ENCODE peak calls at places on chromosome 19, in four cellular contexts. S is uterus, O is kidney epithelial cell, A is suprapubic skin. G is an unnamed sample.

GRCh38 chr19:35011737-35012682 is 11.9 kb downstream of the GRAMD1A start:
- DNase-seq in O (no peak), A (no peak), S (no peak), G (no peak)

GRCh38 chr19:2246801-2247361 is 2.2 kb upstream of the AMH start:
- DNase-seq in A (no peak), O (no peak), S (no peak), G (no peak)

GRCh38 chr19:45097776-45098520 is 5.0 kb downstream of the PPP1R37 start:
- DNase-seq in S (peak; percentile 50), A (peak; percentile 82), O (peak; percentile 92), G (peak; percentile 82)

GRCh38 chr19:11737964-11738745 is 591 bp downstream of the ZNF823 start:
- DNase-seq in S (peak; percentile 23), A (peak; percentile 70), O (no peak), G (no peak)

GRCh38 chr19:6232567-6232966 is 47.2 kb downstream of the MLLT1 start:
- DNase-seq in A (peak; percentile 66), S (no peak), O (peak; percentile 73), G (peak; percentile 66)

GRCh38 chr19:932647-933552 is 7.1 kb downstream of the ARID3A start:
- DNase-seq in A (no peak), S (peak; percentile 80), O (no peak), G (peak; percentile 85)

GRCh38 chr19:10399878-10400277 is 3.5 kb downstream of the CDC37 start:
- DNase-seq in O (no peak), S (no peak), A (no peak), G (no peak)

GRCh38 chr19:44943801-44944249 is 1.8 kb downstream of the APOC4 start:
- DNase-seq in S (no peak), O (no peak), A (no peak), G (no peak)

GRCh38 chr19:46081928-46082727 is 41.3 kb upstream of the IGFL4 start:
- DNase-seq in S (peak; percentile 30), O (no peak), A (no peak), G (no peak)

GRCh38 chr19:6801397-6802086 is 29.0 kb downstream of the VAV1 start:
- DNase-seq in S (peak; percentile 21), A (peak; percentile 74), O (no peak), G (no peak)

GRCh38 chr19:56076413-56076998 is 44.6 kb downstream of the ZNF787 start:
- DNase-seq in A (no peak), S (no peak), O (no peak), G (peak; percentile 15)

GRCh38 chr19:46035546-46035945 is 5.3 kb downstream of the IGFL4 start:
- DNase-seq in O (no peak), S (no peak), A (no peak), G (no peak)

GRCh38 chr19:799076-799881 is 2.0 kb downstream of the PTBP1 start:
- DNase-seq in S (no peak), A (no peak), O (no peak), G (no peak)

GRCh38 chr19:55526216-55527196 is 10.4 kb downstream of the SBK2 start:
- DNase-seq in O (no peak), A (no peak), S (peak; percentile 39), G (no peak)

GRCh38 chr19:45253396-45254027 is 2.4 kb downstream of the MARK4 start:
- DNase-seq in A (no peak), S (no peak), O (peak; percentile 21), G (no peak)

GRCh38 chr19:57473646-57474045 is 3.7 kb downstream of the ZNF772 start:
- DNase-seq in A (no peak), S (no peak), O (no peak), G (no peak)

GRCh38 chr19:13783565-13784500 is 9.6 kb downstream of the C19orf53 start:
- DNase-seq in S (no peak), O (no peak), A (no peak), G (no peak)

GRCh38 chr19:13778398-13778797 is 4.1 kb downstream of the C19orf53 start:
- DNase-seq in O (no peak), A (no peak), S (no peak), G (no peak)

GRCh38 chr19:13778847-13779246 is 4.6 kb downstream of the C19orf53 start:
- DNase-seq in O (no peak), A (no peak), S (no peak), G (no peak)

GRCh38 chr19:13782537-13782936 is 8.3 kb downstream of the C19orf53 start:
- DNase-seq in A (no peak), S (no peak), O (no peak), G (no peak)

GRCh38 chr19:13781547-13781946 is 7.3 kb downstream of the C19orf53 start:
- DNase-seq in O (no peak), S (peak; percentile 86), A (peak; percentile 89), G (no peak)
- TF ChIP-seq CTCF in O (no peak), S (no peak), A (no peak), G (no peak)

GRCh38 chr19:17718467-17718987 is 753 bp upstream of the MAP1S start:
- DNase-seq in S (no peak), O (no peak), A (no peak), G (no peak)
- H3K4me3 ChIP-seq in S (peak overlapping the region; percentile 85), O (no peak overlapping the region), A (no peak overlapping the region), G (no peak overlapping the region)

GRCh38 chr19:15169541-15170285 is 31.1 kb downstream of the NOTCH3 start:
- DNase-seq in S (no peak), A (no peak), O (no peak), G (no peak)

GRCh38 chr19:15177269-15178116 is 23.3 kb downstream of the NOTCH3 start:
- DNase-seq in A (no peak), S (peak; percentile 63), O (peak; percentile 5), G (no peak)

GRCh38 chr19:15175609-15176008 is 25.2 kb downstream of the NOTCH3 start:
- DNase-seq in S (no peak), A (no peak), O (no peak), G (no peak)

GRCh38 chr19:15170345-15170744 is 30.4 kb downstream of the NOTCH3 start:
- DNase-seq in S (no peak), O (no peak), A (no peak), G (no peak)

DNA sequence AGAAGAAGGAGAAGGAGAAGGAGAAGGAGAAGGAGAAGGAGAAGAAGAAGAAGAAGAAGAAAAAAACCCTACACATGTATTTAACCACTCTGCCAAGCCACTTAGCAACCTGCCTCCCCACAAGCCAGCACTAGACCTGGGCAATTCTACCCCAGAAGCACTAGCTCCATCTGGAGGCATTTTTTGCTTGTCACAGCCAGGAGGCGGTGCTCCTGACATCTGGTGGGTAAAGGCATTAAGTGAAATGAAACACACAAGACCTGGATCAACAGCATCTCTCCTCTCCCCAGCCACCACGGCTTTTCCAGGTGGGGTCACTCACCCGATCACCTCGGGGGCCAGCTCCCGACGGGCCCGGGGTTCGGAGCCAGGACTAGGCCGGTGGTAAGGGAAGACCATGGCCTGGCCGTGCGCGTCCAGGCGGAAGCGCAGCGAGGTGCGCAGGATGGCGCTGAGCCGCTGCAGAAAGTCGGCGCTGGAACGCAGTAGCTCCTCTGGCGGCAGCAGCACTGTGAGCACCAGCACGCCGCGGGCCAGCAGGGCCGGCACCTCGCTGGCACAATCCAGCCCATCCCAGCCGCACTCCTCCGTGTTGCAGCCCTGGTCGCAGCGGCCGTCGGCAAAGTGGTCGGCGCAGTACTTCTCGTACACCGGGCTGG is 26.9 kb downstream of the NOTCH3 start:
- DNase-seq in A (no peak), O (no peak), S (no peak), G (no peak)
- TF ChIP-seq CTCF in A (no peak), O (peak; percentile 13), S (no peak), G (peak; percentile 33)

DNA sequence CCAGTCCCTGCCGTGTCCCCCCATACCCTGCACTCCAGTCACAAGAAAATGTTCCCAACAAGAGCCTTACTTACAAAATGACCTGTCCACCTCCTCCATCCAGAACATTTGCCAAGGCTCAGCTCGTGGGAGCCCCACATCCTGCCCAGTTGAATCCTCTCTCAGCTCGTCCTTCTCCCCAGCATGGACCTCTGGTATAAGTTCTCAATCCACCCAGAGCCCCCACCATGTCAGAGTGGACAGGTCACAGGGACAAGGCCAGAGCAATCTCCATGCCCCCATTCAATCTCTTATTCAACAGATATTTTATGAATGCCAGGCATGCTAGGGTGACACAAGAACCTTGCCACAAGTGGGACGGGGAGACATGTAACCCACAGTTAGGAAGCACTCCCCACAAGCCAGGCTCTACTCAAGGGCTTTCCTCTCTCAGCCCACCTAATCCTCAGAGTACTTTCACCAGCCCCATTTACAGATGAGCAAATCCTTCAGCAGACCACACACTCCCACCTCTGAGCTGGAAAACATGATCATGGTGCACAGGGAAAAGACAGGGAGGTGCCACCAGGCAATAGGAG is 15.1 kb downstream of the DEDD2 start:
- DNase-seq in A (no peak), S (no peak), O (no peak), G (no peak)
- H3K4me3 ChIP-seq in A (no peak overlapping the region), S (no peak overlapping the region), O (no peak overlapping the region), G (no peak overlapping the region)

GRCh38 chr19:33397536-33398360 is 24.2 kb downstream of the CEBPG start:
- DNase-seq in S (no peak), A (peak; percentile 62), O (no peak), G (no peak)
- TF ChIP-seq CTCF in S (no peak), A (no peak), O (no peak), G (peak; percentile 35)

DNA sequence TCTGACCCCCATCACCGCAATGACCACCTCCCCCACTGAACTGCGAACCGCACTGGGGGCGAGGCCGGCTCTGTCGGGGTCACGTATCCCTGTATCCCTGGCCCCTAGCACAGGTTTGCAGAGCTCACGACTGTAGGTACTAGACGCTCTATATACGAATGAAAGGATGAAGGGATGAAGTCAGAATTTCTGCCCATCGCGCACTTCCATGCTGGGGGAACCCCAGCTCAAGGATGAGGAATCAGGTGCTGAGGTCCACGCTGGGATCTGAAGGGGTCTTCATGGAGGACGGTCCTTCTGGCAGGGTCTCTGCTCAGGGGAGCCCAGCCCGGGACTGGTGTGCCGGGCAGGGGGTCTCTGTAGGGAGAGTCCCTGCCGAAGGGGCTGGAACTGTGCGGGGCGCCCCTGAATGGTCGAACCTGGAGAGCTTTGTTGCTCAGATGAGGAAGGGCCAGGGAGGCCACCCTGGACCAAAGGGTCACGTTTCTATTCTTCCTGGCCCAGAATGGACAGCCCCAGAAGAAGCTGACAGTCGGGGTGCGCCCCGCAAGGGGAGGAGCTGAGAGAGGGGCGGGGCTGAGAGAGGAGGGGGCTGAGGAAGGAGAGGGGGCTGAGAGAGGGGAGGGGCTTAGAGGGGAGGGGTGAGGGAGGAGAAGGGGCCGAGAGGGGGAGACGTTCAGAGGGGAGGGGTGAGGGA is 37.9 kb upstream of the SEMA6B start:
- DNase-seq in A (no peak), S (no peak), O (no peak), G (no peak)
- H3K4me3 ChIP-seq in A (no peak overlapping the region), S (no peak overlapping the region), O (no peak overlapping the region), G (peak overlapping the region; percentile 13)

G was measured in AG04450.